ENCODE peak calls at places on chromosomes 12 and 14, in five cellular contexts. V, D, G, J and W are unnamed samples.

GRCh38 chr12:48508987-48509386 is 16.4 kb upstream of the OR8S1 start:
- DNase-seq in V (no peak), D (no peak), G (no peak), J (no peak), W (no peak)

GRCh38 chr12:132484183-132484890 is 5.6 kb upstream of the FBRSL1 start:
- DNase-seq in V (no peak), D (no peak), G (no peak), J (no peak), W (no peak)

GRCh38 chr12:104825408-104825807 is 132.7 kb downstream of the SLC41A2 start:
- DNase-seq in V (no peak), D (no peak), G (peak), J (no peak), W (peak)

GRCh38 chr12:126897102-126897501 is 1369.9 kb upstream of the TMEM132C start:
- DNase-seq in V (no peak), D (no peak), G (no peak), J (no peak), W (no peak)

GRCh38 chr14:55454264-55455151 is 14.1 kb upstream of the TBPL2 start:
- DNase-seq in V (peak), D (peak), G (peak), J (no peak), W (peak)

GRCh38 chr14:72173038-72173720 is 240.9 kb downstream of the RGS6 start:
- DNase-seq in V (no peak), D (no peak), G (no peak), J (no peak), W (no peak)

GRCh38 chr14:94021416-94022157 is 4.6 kb upstream of the OTUB2 start:
- DNase-seq in V (no peak), D (no peak), G (no peak), J (no peak), W (no peak)

GRCh38 chr14:67949771-67950170 is 130.2 kb downstream of the RAD51B start:
- DNase-seq in V (no peak), D (no peak), G (no peak), J (no peak), W (no peak)

GRCh38 chr12:116432321-116432750 is 126.8 kb upstream of the MAP1LC3B2 start:
- DNase-seq in V (no peak), D (peak), G (peak), J (no peak), W (no peak)

GRCh38 chr12:14949631-14950030 is 11.3 kb upstream of the ERP27 start:
- DNase-seq in V (no peak), D (no peak), G (no peak), J (no peak), W (no peak)

GRCh38 chr14:64525354-64525753 is 15.2 kb upstream of the HSPA2 start:
- DNase-seq in V (no peak), D (no peak), G (no peak), J (no peak), W (no peak)

GRCh38 chr12:129186952-129187351 is 333.7 kb downstream of the GLT1D1 start:
- DNase-seq in V (no peak), D (no peak), G (no peak), J (no peak), W (peak)

GRCh38 chr12:7108928-7109920 is at the start of gene C1RL:
- DNase-seq in V (peak), D (peak), G (peak), J (peak), W (peak)

GRCh38 chr14:21539154-21539940 is 13.2 kb upstream of the SALL2 start:
- DNase-seq in V (no peak), D (no peak), G (no peak), J (no peak), W (no peak)

GRCh38 chr12:44053550-44054243 is 217.8 kb downstream of the TMEM117 start:
- DNase-seq in V (no peak), D (peak), G (peak), J (no peak), W (no peak)

GRCh38 chr12:2673966-2674810 is 120.6 kb upstream of the FKBP4 start:
- DNase-seq in V (peak), D (no peak), G (no peak), J (no peak), W (no peak)

GRCh38 chr12:15931590-15932053 is 20.5 kb downstream of the DERA start:
- DNase-seq in V (no peak), D (no peak), G (no peak), J (no peak), W (no peak)

GRCh38 chr14:99249389-99249788 is 22.6 kb downstream of the BCL11B start:
- DNase-seq in V (no peak), D (no peak), G (no peak), J (no peak), W (no peak)

GRCh38 chr14:100398044-100398443 is 74.9 kb downstream of the SLC25A47 start:
- DNase-seq in V (no peak), D (no peak), G (no peak), J (no peak), W (no peak)

GRCh38 chr12:120013659-120014380 is 24.8 kb downstream of the BICDL1 start:
- DNase-seq in V (peak), D (no peak), G (no peak), J (no peak), W (no peak)

GRCh38 chr12:27284751-27285150 is 40.7 kb downstream of the STK38L start:
- DNase-seq in V (no peak), D (peak), G (peak), J (no peak), W (no peak)

GRCh38 chr14:64998455-64998931 is 11.8 kb downstream of the FNTB start:
- DNase-seq in V (no peak), D (no peak), G (peak), J (no peak), W (no peak)

GRCh38 chr14:88698651-88699050 is 94.1 kb downstream of the EML5 start:
- DNase-seq in V (peak), D (no peak), G (no peak), J (no peak), W (no peak)

GRCh38 chr12:50720085-50720484 is 43.8 kb upstream of the ATF1 start:
- DNase-seq in V (no peak), D (peak), G (no peak), J (no peak), W (no peak)